ENCODE peak calls at places on chromosomes 12 and 14, in seven cellular contexts. L is neural crest cell; H is fibroblast of the conjunctiva; I is foreskin fibroblast; X is naive thymus-derived CD4-positive, alpha-beta T cell; A is neuronal stem cell; R is GM10248. W is an unnamed sample.

GRCh38 chr14:88856786-88857366 is 32.4 kb downstream of the TTC8 start:
- DNase-seq in L (no peak), H (no peak), I (peak), X (no peak), A (no peak), R (no peak), W (no peak)

GRCh38 chr12:13130981-13131380 is 27.5 kb upstream of the GSG1 start:
- DNase-seq in L (no peak), H (no peak), I (no peak), X (no peak), A (no peak), R (no peak), W (no peak)

GRCh38 chr12:47743311-47743860 is 15.3 kb downstream of the RAPGEF3 start:
- DNase-seq in L (no peak), H (no peak), I (no peak), X (no peak), A (no peak), R (no peak), W (no peak)

GRCh38 chr12:124573839-124574786 is 6.7 kb upstream of the NCOR2 start:
- DNase-seq in L (no peak), H (no peak), I (no peak), X (no peak), A (no peak), R (no peak), W (no peak)

GRCh38 chr12:55974308-55974724 is 438 bp downstream of the RAB5B start:
- DNase-seq in L (no peak), H (no peak), I (peak), X (no peak), A (no peak), R (peak), W (no peak)

GRCh38 chr14:99234982-99235491 is 37.0 kb downstream of the BCL11B start:
- DNase-seq in L (peak), H (no peak), I (no peak), X (no peak), A (peak), R (no peak), W (no peak)

GRCh38 chr14:68692916-68693771 is 99.7 kb downstream of the ZFP36L1 start:
- DNase-seq in L (no peak), H (peak), I (peak), X (no peak), A (no peak), R (no peak), W (no peak)

GRCh38 chr12:51082561-51083139 is 746 bp downstream of the CSRNP2 start:
- DNase-seq in L (no peak), H (no peak), I (peak), X (no peak), A (no peak), R (no peak), W (peak)

GRCh38 chr12:92561543-92561899 is 141.3 kb upstream of the PLEKHG7 start:
- DNase-seq in L (no peak), H (peak), I (peak), X (no peak), A (no peak), R (no peak), W (no peak)

GRCh38 chr12:99767809-99768208 is 120.3 kb downstream of the GARIN6 start:
- DNase-seq in L (no peak), H (no peak), I (no peak), X (no peak), A (no peak), R (peak), W (no peak)

GRCh38 chr12:105493091-105493615 is 162.7 kb downstream of the C12orf75 start:
- DNase-seq in L (no peak), H (no peak), I (no peak), X (no peak), A (no peak), R (no peak), W (no peak)

GRCh38 chr12:4985820-4986219 is 57.9 kb upstream of the KCNA5 start:
- DNase-seq in L (no peak), H (no peak), I (no peak), X (no peak), A (no peak), R (no peak), W (no peak)

GRCh38 chr14:21136024-21136423 is 19.8 kb downstream of the OR5AU1 start:
- DNase-seq in L (no peak), H (no peak), I (peak), X (no peak), A (peak), R (peak), W (no peak)

GRCh38 chr12:64452559-64453329 is 824 bp downstream of the TBK1 start:
- DNase-seq in L (no peak), H (peak), I (peak), X (no peak), A (no peak), R (no peak), W (no peak)

GRCh38 chr14:63542231-63542999 is 762 bp downstream of the PPP2R5E start:
- DNase-seq in L (peak), H (no peak), I (no peak), X (no peak), A (peak), R (no peak), W (no peak)

GRCh38 chr14:45246633-45247173 is 6.3 kb downstream of the MIS18BP1 start:
- DNase-seq in L (no peak), H (no peak), I (no peak), X (no peak), A (no peak), R (peak), W (no peak)

GRCh38 chr12:5081016-5081415 is 37.3 kb downstream of the KCNA5 start:
- DNase-seq in L (no peak), H (no peak), I (no peak), X (no peak), A (no peak), R (no peak), W (no peak)

GRCh38 chr12:107320031-107320928 is 226.9 kb upstream of the CRY1 start:
- DNase-seq in L (no peak), H (no peak), I (no peak), X (peak), A (no peak), R (no peak), W (no peak)

GRCh38 chr12:89082354-89082753 is 269.9 kb downstream of the DUSP6 start:
- DNase-seq in L (no peak), H (no peak), I (no peak), X (no peak), A (no peak), R (no peak), W (no peak)

GRCh38 chr14:97218713-97219355 is 421.7 kb downstream of the VRK1 start:
- DNase-seq in L (peak), H (no peak), I (no peak), X (peak), A (peak), R (no peak), W (peak)

GRCh38 chr12:57001448-57001906 is 4.9 kb downstream of the ZBTB39 start:
- DNase-seq in L (peak), H (peak), I (peak), X (no peak), A (peak), R (peak), W (no peak)

GRCh38 chr12:95802482-95803264 is 12.1 kb upstream of the NTN4 start:
- DNase-seq in L (no peak), H (peak), I (peak), X (no peak), A (no peak), R (no peak), W (no peak)

GRCh38 chr12:47391566-47391965 is 311.8 kb upstream of the AMIGO2 start:
- DNase-seq in L (no peak), H (no peak), I (no peak), X (peak), A (no peak), R (peak), W (no peak)

GRCh38 chr12:130958557-130959140 is 4.9 kb downstream of the ADGRD1 start:
- DNase-seq in L (no peak), H (no peak), I (no peak), X (no peak), A (no peak), R (no peak), W (no peak)

GRCh38 chr14:94936901-94937321 is 167.0 kb upstream of the GSC start:
- DNase-seq in L (no peak), H (no peak), I (no peak), X (no peak), A (no peak), R (no peak), W (no peak)

GRCh38 chr12:59119676-59120075 is 199.4 kb upstream of the LRIG3 start:
- DNase-seq in L (no peak), H (no peak), I (peak), X (no peak), A (no peak), R (no peak), W (no peak)

W was measured in iPS DF 19.7.